ENCODE peak calls at places on chromosomes 6 and 20, in six cellular contexts. One of them, this sample, is unnamed.

GRCh38 chr6:34515473-34516387 is 40.4 kb downstream of the SPDEF start:
- DNase-seq in AG04450: no peak
- DNase-seq in mammary epithelial cell: no peak
- DNase-seq in IMR-90: no peak
- DNase-seq in uterus: peak; percentile 3
- DNase-seq in endodermal cell: peak; percentile 54
- DNase-seq in this sample: no peak

GRCh38 chr6:88914180-88914579 is 49.2 kb downstream of the RNGTT start:
- DNase-seq in IMR-90: no peak
- DNase-seq in AG04450: no peak
- DNase-seq in mammary epithelial cell: no peak
- DNase-seq in uterus: no peak
- DNase-seq in endodermal cell: no peak
- DNase-seq in this sample: no peak

GRCh38 chr6:15663057-15663638 is 320 bp upstream of the DTNBP1 start:
- DNase-seq in mammary epithelial cell: no peak
- DNase-seq in AG04450: peak; percentile 11
- DNase-seq in endodermal cell: no peak
- DNase-seq in uterus: no peak
- DNase-seq in IMR-90: peak; percentile 57
- DNase-seq in this sample: peak; percentile 74

GRCh38 chr6:87330961-87331360 is 1.9 kb upstream of the GJB7 start:
- DNase-seq in mammary epithelial cell: no peak
- DNase-seq in uterus: no peak
- DNase-seq in endodermal cell: no peak
- DNase-seq in IMR-90: no peak
- DNase-seq in AG04450: no peak
- DNase-seq in this sample: no peak

GRCh38 chr20:2507464-2507863 is 1.3 kb downstream of the ZNF343 start:
- DNase-seq in endodermal cell: no peak
- DNase-seq in mammary epithelial cell: no peak
- DNase-seq in AG04450: no peak
- DNase-seq in IMR-90: peak; percentile 28
- DNase-seq in uterus: no peak
- DNase-seq in this sample: no peak

GRCh38 chr20:53332022-53332824 is 261.4 kb downstream of the ZNF217 start:
- DNase-seq in endodermal cell: no peak
- DNase-seq in IMR-90: no peak
- DNase-seq in mammary epithelial cell: no peak
- DNase-seq in uterus: no peak
- DNase-seq in AG04450: no peak
- DNase-seq in this sample: no peak

GRCh38 chr6:161486326-161486725 is 212.5 kb upstream of the AGPAT4 start:
- DNase-seq in uterus: no peak
- DNase-seq in IMR-90: peak; percentile 30
- DNase-seq in AG04450: no peak
- DNase-seq in endodermal cell: peak; percentile 60
- DNase-seq in mammary epithelial cell: peak; percentile 88
- DNase-seq in this sample: peak; percentile 81

GRCh38 chr6:26250806-26251075 is 114.3 kb upstream of the BTN3A2 start:
- DNase-seq in mammary epithelial cell: no peak
- DNase-seq in uterus: no peak
- DNase-seq in endodermal cell: no peak
- DNase-seq in IMR-90: peak; percentile 55
- DNase-seq in AG04450: no peak
- DNase-seq in this sample: no peak

GRCh38 chr20:10581823-10582222 is 92.0 kb downstream of the JAG1 start:
- DNase-seq in AG04450: no peak
- DNase-seq in endodermal cell: no peak
- DNase-seq in mammary epithelial cell: no peak
- DNase-seq in uterus: no peak
- DNase-seq in IMR-90: peak; percentile 56
- DNase-seq in this sample: no peak

GRCh38 chr6:167119680-167120556 is 3.0 kb upstream of the CCR6 start:
- DNase-seq in mammary epithelial cell: no peak
- DNase-seq in IMR-90: no peak
- DNase-seq in AG04450: no peak
- DNase-seq in uterus: no peak
- DNase-seq in endodermal cell: no peak
- DNase-seq in this sample: no peak

GRCh38 chr6:134810402-134810801 is 139.5 kb downstream of the ALDH8A1 start:
- DNase-seq in mammary epithelial cell: no peak
- DNase-seq in endodermal cell: no peak
- DNase-seq in uterus: no peak
- DNase-seq in IMR-90: peak; percentile 34
- DNase-seq in AG04450: no peak
- DNase-seq in this sample: no peak

GRCh38 chr6:29631860-29632731 is 887 bp downstream of the GABBR1 start:
- DNase-seq in mammary epithelial cell: peak; percentile 52
- DNase-seq in endodermal cell: peak; percentile 90
- DNase-seq in uterus: peak; percentile 83
- DNase-seq in IMR-90: peak; percentile 55
- DNase-seq in AG04450: no peak
- DNase-seq in this sample: peak; percentile 69

GRCh38 chr20:63210011-63210605 is 5.8 kb downstream of the YTHDF1 start:
- DNase-seq in uterus: no peak
- DNase-seq in endodermal cell: no peak
- DNase-seq in IMR-90: no peak
- DNase-seq in AG04450: no peak
- DNase-seq in mammary epithelial cell: peak; percentile 89
- DNase-seq in this sample: no peak

GRCh38 chr6:29589423-29590048 is 4.6 kb downstream of the OR2H2 start:
- DNase-seq in mammary epithelial cell: peak; percentile 37
- DNase-seq in endodermal cell: peak; percentile 86
- DNase-seq in IMR-90: peak; percentile 47
- DNase-seq in uterus: peak; percentile 27
- DNase-seq in AG04450: peak; percentile 10
- DNase-seq in this sample: peak; percentile 3

GRCh38 chr6:80962382-80962781 is 790.1 kb downstream of the TENT5A start:
- DNase-seq in endodermal cell: no peak
- DNase-seq in uterus: no peak
- DNase-seq in AG04450: no peak
- DNase-seq in IMR-90: no peak
- DNase-seq in mammary epithelial cell: no peak
- DNase-seq in this sample: no peak

GRCh38 chr20:16942702-16943101 is 194.5 kb downstream of the OTOR start:
- DNase-seq in mammary epithelial cell: no peak
- DNase-seq in AG04450: no peak
- DNase-seq in IMR-90: peak; percentile 67
- DNase-seq in endodermal cell: no peak
- DNase-seq in uterus: no peak
- DNase-seq in this sample: no peak

GRCh38 chr20:50602432-50603088 is 88.8 kb downstream of the RIPOR3 start:
- DNase-seq in AG04450: no peak
- DNase-seq in mammary epithelial cell: no peak
- DNase-seq in endodermal cell: no peak
- DNase-seq in uterus: no peak
- DNase-seq in IMR-90: no peak
- DNase-seq in this sample: no peak

DNA sequence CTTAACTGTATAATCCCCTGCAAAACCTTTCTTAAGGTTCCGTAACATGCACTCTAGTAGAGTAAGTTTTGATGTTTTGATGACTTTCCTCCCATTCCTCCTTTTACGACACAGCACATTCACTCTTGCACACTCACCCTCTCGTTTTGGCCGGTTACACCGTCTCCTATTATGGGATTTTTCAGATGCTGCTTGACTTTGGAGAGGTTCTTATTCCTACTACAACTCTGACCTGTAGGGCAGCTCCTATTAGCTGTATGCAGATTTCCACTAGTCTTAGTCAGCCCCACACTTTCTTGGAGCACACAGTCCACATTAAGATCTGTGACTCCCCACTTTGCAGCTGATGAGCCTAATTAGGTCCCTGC is 223.7 kb upstream of the SYNCRIP start:
- DNase-seq in AG04450: no peak
- DNase-seq in IMR-90: peak; percentile 36
- DNase-seq in endodermal cell: no peak
- DNase-seq in uterus: no peak
- DNase-seq in mammary epithelial cell: no peak
- DNase-seq in this sample: no peak
- H3K4me3 ChIP-seq in AG04450: peak overlapping the region; percentile 59
- H3K4me3 ChIP-seq in IMR-90: peak overlapping the region; percentile 58
- H3K4me3 ChIP-seq in endodermal cell: no peak overlapping the region
- H3K4me3 ChIP-seq in uterus: peak overlapping the region; percentile 42
- H3K4me3 ChIP-seq in mammary epithelial cell: peak overlapping the region; percentile 60
- H3K4me3 ChIP-seq in this sample: peak overlapping the region; percentile 44

DNA sequence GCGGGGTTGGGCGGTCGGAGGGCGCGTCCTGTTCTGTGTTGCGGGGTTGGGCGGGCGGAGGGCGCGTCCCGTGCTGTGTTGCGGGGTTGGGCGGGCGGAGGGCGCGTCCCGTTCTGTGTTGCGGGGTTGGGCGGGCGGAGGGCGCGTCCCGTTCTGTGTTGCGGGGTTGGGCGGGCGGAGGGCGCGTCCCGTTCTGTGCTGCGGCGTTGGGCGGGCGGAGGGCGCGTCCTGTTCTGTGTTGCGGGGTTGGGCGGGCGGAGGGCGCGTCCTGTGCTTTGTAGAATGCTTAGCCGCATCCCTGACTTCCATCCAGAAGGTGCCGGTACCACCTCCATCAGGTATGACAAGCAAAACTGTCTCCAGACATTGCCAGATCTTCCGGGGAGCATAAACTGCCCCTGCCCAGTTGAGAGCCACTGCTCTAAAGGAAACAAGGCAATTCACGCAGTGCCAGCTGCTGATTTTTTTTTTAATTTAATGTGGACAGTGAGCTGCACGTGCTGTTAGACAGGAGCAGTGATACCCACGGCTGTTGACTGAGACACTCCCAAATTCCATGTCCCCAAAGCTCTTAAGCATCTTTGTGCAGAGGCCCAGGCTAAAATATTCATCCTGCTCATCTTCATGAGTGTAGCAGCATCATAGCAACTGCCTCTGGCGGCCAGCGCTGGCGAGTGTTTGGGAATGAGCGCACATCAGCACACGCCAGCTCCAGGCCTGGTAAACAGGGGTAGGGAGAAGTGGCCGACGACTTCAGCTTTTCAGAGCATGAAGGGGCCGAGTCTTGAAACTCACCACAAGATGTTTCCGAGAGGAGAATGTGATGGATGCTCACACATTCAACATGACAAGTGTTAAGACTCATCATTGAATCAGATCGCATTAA is 284.4 kb upstream of the CDH4 start:
- DNase-seq in IMR-90: no peak
- DNase-seq in mammary epithelial cell: no peak
- DNase-seq in uterus: no peak
- DNase-seq in AG04450: no peak
- DNase-seq in endodermal cell: peak; percentile 10
- DNase-seq in this sample: no peak
- H3K27me3 ChIP-seq in IMR-90: no peaks in the 10 kb centered on the region
- H3K27me3 ChIP-seq in mammary epithelial cell: peaks cover 5% of the 10 kb centered on the region
- H3K27me3 ChIP-seq in uterus: no peaks in the 10 kb centered on the region
- H3K27me3 ChIP-seq in AG04450: no peaks in the 10 kb centered on the region
- H3K27me3 ChIP-seq in endodermal cell: no peaks in the 10 kb centered on the region
- H3K27me3 ChIP-seq in this sample: no peaks in the 10 kb centered on the region

GRCh38 chr6:20673458-20673857 is 139.2 kb downstream of the CDKAL1 start:
- DNase-seq in IMR-90: no peak
- DNase-seq in AG04450: no peak
- DNase-seq in uterus: no peak
- DNase-seq in endodermal cell: no peak
- DNase-seq in mammary epithelial cell: no peak
- DNase-seq in this sample: no peak
- H3K9me3 ChIP-seq in IMR-90: no peaks in the 10 kb centered on the region
- H3K9me3 ChIP-seq in AG04450: no peaks in the 10 kb centered on the region
- H3K9me3 ChIP-seq in uterus: no peaks in the 10 kb centered on the region
- H3K9me3 ChIP-seq in endodermal cell: no peaks in the 10 kb centered on the region
- H3K9me3 ChIP-seq in mammary epithelial cell: no peaks in the 10 kb centered on the region
- H3K9me3 ChIP-seq in this sample: no peaks in the 10 kb centered on the region

DNA sequence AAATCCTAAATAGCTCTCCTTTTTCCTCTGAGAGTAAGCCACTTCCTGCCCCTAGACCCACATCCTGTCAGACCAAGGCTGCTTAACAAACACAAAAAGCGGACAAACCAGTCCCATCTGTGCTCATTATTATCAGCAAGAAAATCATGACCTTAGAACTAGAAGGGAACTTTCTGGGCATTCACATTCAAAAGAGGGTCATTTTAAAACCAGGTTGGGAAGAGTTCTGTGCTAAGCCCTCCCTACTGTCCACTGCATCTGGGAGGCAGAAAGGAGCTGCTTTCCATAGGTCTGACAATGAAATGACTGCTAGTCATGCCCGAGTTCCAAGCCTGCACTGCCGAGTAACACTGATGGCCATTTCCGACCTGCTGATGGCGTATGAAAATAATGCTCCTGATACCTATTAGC is 15.4 kb downstream of the EZR start:
- DNase-seq in AG04450: no peak
- DNase-seq in IMR-90: no peak
- DNase-seq in mammary epithelial cell: peak; percentile 66
- DNase-seq in endodermal cell: peak; percentile 49
- DNase-seq in uterus: no peak
- DNase-seq in this sample: no peak
- H3K4me3 ChIP-seq in AG04450: no peak overlapping the region
- H3K4me3 ChIP-seq in IMR-90: no peak overlapping the region
- H3K4me3 ChIP-seq in mammary epithelial cell: no peak overlapping the region
- H3K4me3 ChIP-seq in endodermal cell: no peak overlapping the region
- H3K4me3 ChIP-seq in uterus: no peak overlapping the region
- H3K4me3 ChIP-seq in this sample: no peak overlapping the region

DNA sequence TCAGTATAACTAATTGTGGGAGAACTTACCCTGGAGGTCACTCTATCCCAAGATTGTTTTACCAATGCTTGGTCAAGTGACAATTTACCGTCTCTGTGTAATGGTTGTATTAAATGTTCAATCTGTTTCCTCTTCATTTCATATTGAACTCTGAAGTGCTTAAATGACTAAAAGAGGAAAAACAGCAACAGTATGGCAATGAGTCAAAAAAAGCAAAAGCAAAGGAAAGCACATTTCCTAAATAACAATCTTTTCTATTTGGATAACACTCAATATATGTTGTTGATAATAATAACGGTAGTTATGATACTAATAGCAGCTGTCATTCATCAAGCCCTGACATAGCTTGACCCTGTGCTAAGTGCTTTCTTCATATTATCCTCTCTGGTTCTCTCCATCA is 152.4 kb downstream of the SYNE1 start:
- DNase-seq in uterus: no peak
- DNase-seq in mammary epithelial cell: no peak
- DNase-seq in AG04450: no peak
- DNase-seq in endodermal cell: no peak
- DNase-seq in IMR-90: no peak
- DNase-seq in this sample: no peak
- H3K27me3 ChIP-seq in uterus: no peaks in the 10 kb centered on the region
- H3K27me3 ChIP-seq in mammary epithelial cell: no peaks in the 10 kb centered on the region
- H3K27me3 ChIP-seq in AG04450: no peaks in the 10 kb centered on the region
- H3K27me3 ChIP-seq in endodermal cell: no peaks in the 10 kb centered on the region
- H3K27me3 ChIP-seq in IMR-90: no peaks in the 10 kb centered on the region
- H3K27me3 ChIP-seq in this sample: no peaks in the 10 kb centered on the region

GRCh38 chr6:82487895-82488294 is 124.3 kb downstream of the TPBG start:
- DNase-seq in AG04450: no peak
- DNase-seq in IMR-90: no peak
- DNase-seq in uterus: no peak
- DNase-seq in mammary epithelial cell: no peak
- DNase-seq in endodermal cell: no peak
- DNase-seq in this sample: no peak
- H3K9me3 ChIP-seq in AG04450: peaks cover 4% of the 10 kb centered on the region
- H3K9me3 ChIP-seq in IMR-90: peaks cover 10% of the 10 kb centered on the region
- H3K9me3 ChIP-seq in uterus: no peaks in the 10 kb centered on the region
- H3K9me3 ChIP-seq in mammary epithelial cell: peaks cover 12% of the 10 kb centered on the region
- H3K9me3 ChIP-seq in endodermal cell: peaks cover 71% of the 10 kb centered on the region
- H3K9me3 ChIP-seq in this sample: no peaks in the 10 kb centered on the region

GRCh38 chr6:1619666-1620503 is 10.2 kb downstream of the FOXC1 start:
- DNase-seq in AG04450: no peak
- DNase-seq in mammary epithelial cell: no peak
- DNase-seq in endodermal cell: peak; percentile 86
- DNase-seq in IMR-90: no peak
- DNase-seq in uterus: no peak
- DNase-seq in this sample: no peak
- H3K4me3 ChIP-seq in AG04450: no peak overlapping the region
- H3K4me3 ChIP-seq in mammary epithelial cell: no peak overlapping the region
- H3K4me3 ChIP-seq in endodermal cell: no peak overlapping the region
- H3K4me3 ChIP-seq in IMR-90: no peak overlapping the region
- H3K4me3 ChIP-seq in uterus: no peak overlapping the region
- H3K4me3 ChIP-seq in this sample: no peak overlapping the region